ENCODE peak calls at places on chromosome 4, in four cellular contexts. One of them, this sample, is unnamed.

GRCh38 chr4:147924604-147925412 is 192.9 kb downstream of the ARHGAP10 start:
- DNase-seq in activated CD8-positive, alpha-beta memory T cell treated with anti-CD3 and anti-CD28 coated beads, Interleukin-2, amount 50 U/mL, for 48 hours: no peak
- DNase-seq in adrenal gland: peak
- DNase-seq in sigmoid colon: no peak
- DNase-seq in this sample: no peak

GRCh38 chr4:16875487-16875886 is 23.0 kb downstream of the LDB2 start:
- DNase-seq in activated CD8-positive, alpha-beta memory T cell treated with anti-CD3 and anti-CD28 coated beads, Interleukin-2, amount 50 U/mL, for 48 hours: no peak
- DNase-seq in adrenal gland: no peak
- DNase-seq in sigmoid colon: no peak
- DNase-seq in this sample: no peak

GRCh38 chr4:182922551-182923284 is 5.5 kb upstream of the DCTD start:
- DNase-seq in sigmoid colon: no peak
- DNase-seq in activated CD8-positive, alpha-beta memory T cell treated with anti-CD3 and anti-CD28 coated beads, Interleukin-2, amount 50 U/mL, for 48 hours: no peak
- DNase-seq in adrenal gland: no peak
- DNase-seq in this sample: no peak

GRCh38 chr4:138279286-138279685 is 37.1 kb upstream of the SLC7A11 start:
- DNase-seq in activated CD8-positive, alpha-beta memory T cell treated with anti-CD3 and anti-CD28 coated beads, Interleukin-2, amount 50 U/mL, for 48 hours: no peak
- DNase-seq in adrenal gland: no peak
- DNase-seq in sigmoid colon: no peak
- DNase-seq in this sample: no peak

GRCh38 chr4:38279650-38280322 is 319.6 kb downstream of the PTTG2 start:
- DNase-seq in sigmoid colon: no peak
- DNase-seq in adrenal gland: no peak
- DNase-seq in activated CD8-positive, alpha-beta memory T cell treated with anti-CD3 and anti-CD28 coated beads, Interleukin-2, amount 50 U/mL, for 48 hours: no peak
- DNase-seq in this sample: no peak

GRCh38 chr4:38804654-38805295 is at the start of gene TLR1:
- DNase-seq in activated CD8-positive, alpha-beta memory T cell treated with anti-CD3 and anti-CD28 coated beads, Interleukin-2, amount 50 U/mL, for 48 hours: no peak
- DNase-seq in adrenal gland: no peak
- DNase-seq in sigmoid colon: no peak
- DNase-seq in this sample: no peak

GRCh38 chr4:4720671-4721070 is 138.8 kb upstream of the MSX1 start:
- DNase-seq in sigmoid colon: no peak
- DNase-seq in activated CD8-positive, alpha-beta memory T cell treated with anti-CD3 and anti-CD28 coated beads, Interleukin-2, amount 50 U/mL, for 48 hours: no peak
- DNase-seq in adrenal gland: no peak
- DNase-seq in this sample: no peak

GRCh38 chr4:101806914-101807313 is 16.4 kb downstream of the BANK1 start:
- DNase-seq in adrenal gland: no peak
- DNase-seq in activated CD8-positive, alpha-beta memory T cell treated with anti-CD3 and anti-CD28 coated beads, Interleukin-2, amount 50 U/mL, for 48 hours: no peak
- DNase-seq in sigmoid colon: no peak
- DNase-seq in this sample: no peak

GRCh38 chr4:75710246-75710645 is 14.1 kb upstream of the USO1 start:
- DNase-seq in sigmoid colon: no peak
- DNase-seq in adrenal gland: no peak
- DNase-seq in activated CD8-positive, alpha-beta memory T cell treated with anti-CD3 and anti-CD28 coated beads, Interleukin-2, amount 50 U/mL, for 48 hours: no peak
- DNase-seq in this sample: no peak

GRCh38 chr4:71241467-71242401 is 97.1 kb upstream of the SLC4A4 start:
- DNase-seq in sigmoid colon: no peak
- DNase-seq in activated CD8-positive, alpha-beta memory T cell treated with anti-CD3 and anti-CD28 coated beads, Interleukin-2, amount 50 U/mL, for 48 hours: no peak
- DNase-seq in adrenal gland: no peak
- DNase-seq in this sample: peak

GRCh38 chr4:85039526-85039925 is 73.0 kb upstream of the WDFY3 start:
- DNase-seq in adrenal gland: no peak
- DNase-seq in activated CD8-positive, alpha-beta memory T cell treated with anti-CD3 and anti-CD28 coated beads, Interleukin-2, amount 50 U/mL, for 48 hours: no peak
- DNase-seq in sigmoid colon: no peak
- DNase-seq in this sample: no peak

GRCh38 chr4:23999714-24000113 is 109.9 kb upstream of the PPARGC1A start:
- DNase-seq in activated CD8-positive, alpha-beta memory T cell treated with anti-CD3 and anti-CD28 coated beads, Interleukin-2, amount 50 U/mL, for 48 hours: no peak
- DNase-seq in adrenal gland: no peak
- DNase-seq in sigmoid colon: no peak
- DNase-seq in this sample: no peak

GRCh38 chr4:24519649-24520048 is 64.7 kb downstream of the DHX15 start:
- DNase-seq in activated CD8-positive, alpha-beta memory T cell treated with anti-CD3 and anti-CD28 coated beads, Interleukin-2, amount 50 U/mL, for 48 hours: no peak
- DNase-seq in adrenal gland: peak
- DNase-seq in sigmoid colon: no peak
- DNase-seq in this sample: no peak

GRCh38 chr4:186227221-186227620 is at the start of gene KLKB1:
- DNase-seq in adrenal gland: no peak
- DNase-seq in activated CD8-positive, alpha-beta memory T cell treated with anti-CD3 and anti-CD28 coated beads, Interleukin-2, amount 50 U/mL, for 48 hours: no peak
- DNase-seq in sigmoid colon: no peak
- DNase-seq in this sample: no peak

GRCh38 chr4:138367942-138368341 is 125.8 kb upstream of the SLC7A11 start:
- DNase-seq in adrenal gland: no peak
- DNase-seq in sigmoid colon: no peak
- DNase-seq in activated CD8-positive, alpha-beta memory T cell treated with anti-CD3 and anti-CD28 coated beads, Interleukin-2, amount 50 U/mL, for 48 hours: no peak
- DNase-seq in this sample: no peak

GRCh38 chr4:153465922-153466636 is at the start of gene TMEM131L:
- DNase-seq in adrenal gland: peak
- DNase-seq in sigmoid colon: peak
- DNase-seq in activated CD8-positive, alpha-beta memory T cell treated with anti-CD3 and anti-CD28 coated beads, Interleukin-2, amount 50 U/mL, for 48 hours: peak
- DNase-seq in this sample: peak

GRCh38 chr4:53205970-53206369 is 159.9 kb downstream of the SCFD2 start:
- DNase-seq in adrenal gland: no peak
- DNase-seq in activated CD8-positive, alpha-beta memory T cell treated with anti-CD3 and anti-CD28 coated beads, Interleukin-2, amount 50 U/mL, for 48 hours: no peak
- DNase-seq in sigmoid colon: no peak
- DNase-seq in this sample: no peak

GRCh38 chr4:26242451-26242850 is 78.4 kb upstream of the RBPJ start:
- DNase-seq in activated CD8-positive, alpha-beta memory T cell treated with anti-CD3 and anti-CD28 coated beads, Interleukin-2, amount 50 U/mL, for 48 hours: no peak
- DNase-seq in sigmoid colon: no peak
- DNase-seq in adrenal gland: no peak
- DNase-seq in this sample: no peak

GRCh38 chr4:105944535-105944934 is 49.3 kb downstream of the NPNT start:
- DNase-seq in adrenal gland: peak
- DNase-seq in activated CD8-positive, alpha-beta memory T cell treated with anti-CD3 and anti-CD28 coated beads, Interleukin-2, amount 50 U/mL, for 48 hours: no peak
- DNase-seq in sigmoid colon: no peak
- DNase-seq in this sample: no peak

GRCh38 chr4:88033309-88033708 is 25.9 kb downstream of the PKD2 start:
- DNase-seq in adrenal gland: peak
- DNase-seq in sigmoid colon: no peak
- DNase-seq in activated CD8-positive, alpha-beta memory T cell treated with anti-CD3 and anti-CD28 coated beads, Interleukin-2, amount 50 U/mL, for 48 hours: no peak
- DNase-seq in this sample: no peak

GRCh38 chr4:26993967-26994366 is 133.3 kb downstream of the STIM2 start:
- DNase-seq in activated CD8-positive, alpha-beta memory T cell treated with anti-CD3 and anti-CD28 coated beads, Interleukin-2, amount 50 U/mL, for 48 hours: no peak
- DNase-seq in sigmoid colon: no peak
- DNase-seq in adrenal gland: no peak
- DNase-seq in this sample: no peak

GRCh38 chr4:121339307-121339706 is 41.5 kb downstream of the QRFPR start:
- DNase-seq in activated CD8-positive, alpha-beta memory T cell treated with anti-CD3 and anti-CD28 coated beads, Interleukin-2, amount 50 U/mL, for 48 hours: no peak
- DNase-seq in adrenal gland: no peak
- DNase-seq in sigmoid colon: no peak
- DNase-seq in this sample: no peak

GRCh38 chr4:152310223-152310622 is 225.7 kb downstream of the FBXW7 start:
- DNase-seq in sigmoid colon: no peak
- DNase-seq in activated CD8-positive, alpha-beta memory T cell treated with anti-CD3 and anti-CD28 coated beads, Interleukin-2, amount 50 U/mL, for 48 hours: no peak
- DNase-seq in adrenal gland: no peak
- DNase-seq in this sample: no peak

GRCh38 chr4:121898150-121898549 is 27.9 kb upstream of the BBS7 start:
- DNase-seq in activated CD8-positive, alpha-beta memory T cell treated with anti-CD3 and anti-CD28 coated beads, Interleukin-2, amount 50 U/mL, for 48 hours: no peak
- DNase-seq in sigmoid colon: no peak
- DNase-seq in adrenal gland: no peak
- DNase-seq in this sample: no peak

GRCh38 chr4:129614581-129614980 is 518.6 kb downstream of the C4orf33 start:
- DNase-seq in adrenal gland: no peak
- DNase-seq in sigmoid colon: no peak
- DNase-seq in activated CD8-positive, alpha-beta memory T cell treated with anti-CD3 and anti-CD28 coated beads, Interleukin-2, amount 50 U/mL, for 48 hours: no peak
- DNase-seq in this sample: no peak

GRCh38 chr4:81698536-81698935 is 226.8 kb upstream of the RASGEF1B start:
- DNase-seq in activated CD8-positive, alpha-beta memory T cell treated with anti-CD3 and anti-CD28 coated beads, Interleukin-2, amount 50 U/mL, for 48 hours: no peak
- DNase-seq in sigmoid colon: no peak
- DNase-seq in adrenal gland: no peak
- DNase-seq in this sample: no peak

GRCh38 chr4:81715335-81715734 is 243.6 kb upstream of the RASGEF1B start:
- DNase-seq in activated CD8-positive, alpha-beta memory T cell treated with anti-CD3 and anti-CD28 coated beads, Interleukin-2, amount 50 U/mL, for 48 hours: no peak
- DNase-seq in sigmoid colon: no peak
- DNase-seq in adrenal gland: no peak
- DNase-seq in this sample: no peak

This sample was measured in left ventricle myocardium inferior.